ENCODE peak calls at places on chromosomes 2 and 18, in six cellular contexts. W, N, U, Y, P and Z are unnamed samples.

GRCh38 chr2:211045025-211045424 is 488.6 kb downstream of the CPS1 start:
- DNase-seq in W (no peak), N (no peak), U (no peak), Y (no peak), P (no peak), Z (no peak)

GRCh38 chr18:76588591-76589303 is 93.7 kb upstream of the ZNF516 start:
- DNase-seq in W (no peak), N (no peak), U (no peak), Y (no peak), P (no peak), Z (no peak)

GRCh38 chr2:118718921-118719320 is 128.5 kb downstream of the EN1 start:
- DNase-seq in W (no peak), N (no peak), U (no peak), Y (no peak), P (no peak), Z (no peak)

GRCh38 chr18:54558609-54559585 is 32.1 kb upstream of the DYNAP start:
- DNase-seq in W (no peak), N (no peak), U (no peak), Y (no peak), P (no peak), Z (no peak)

GRCh38 chr18:8730080-8730827 is 24.9 kb downstream of the MTCL1 start:
- DNase-seq in W (no peak), N (peak; percentile 59), U (peak; percentile 27), Y (peak; percentile 54), P (no peak), Z (peak; percentile 75)

GRCh38 chr2:182355815-182356214 is 71.0 kb downstream of the PDE1A start:
- DNase-seq in W (no peak), N (no peak), U (no peak), Y (no peak), P (no peak), Z (no peak)

GRCh38 chr2:20593072-20594034 is 57.5 kb downstream of the HS1BP3 start:
- DNase-seq in W (peak; percentile 82), N (peak; percentile 30), U (peak; percentile 91), Y (peak; percentile 90), P (no peak), Z (peak; percentile 76)

GRCh38 chr2:104769096-104769495 is 84.8 kb upstream of the POU3F3 start:
- DNase-seq in W (no peak), N (no peak), U (no peak), Y (no peak), P (no peak), Z (no peak)

GRCh38 chr2:26672112-26672817 is 20.3 kb upstream of the KCNK3 start:
- DNase-seq in W (peak; percentile 21), N (no peak), U (no peak), Y (no peak), P (no peak), Z (no peak)

GRCh38 chr2:206480161-206480560 is 36.8 kb downstream of the ADAM23 start:
- DNase-seq in W (no peak), N (no peak), U (no peak), Y (no peak), P (no peak), Z (no peak)

GRCh38 chr2:148602918-148603561 is 41.5 kb upstream of the EPC2 start:
- DNase-seq in W (no peak), N (no peak), U (no peak), Y (no peak), P (no peak), Z (no peak)

GRCh38 chr2:208358758-208359631 is 47.6 kb upstream of the PTH2R start:
- DNase-seq in W (no peak), N (no peak), U (no peak), Y (no peak), P (no peak), Z (no peak)

GRCh38 chr2:165011199-165011598 is 55.9 kb upstream of the SLC38A11 start:
- DNase-seq in W (no peak), N (no peak), U (no peak), Y (no peak), P (no peak), Z (no peak)

GRCh38 chr2:50143822-50144575 is 887.9 kb downstream of the NRXN1 start:
- DNase-seq in W (no peak), N (no peak), U (no peak), Y (no peak), P (peak; percentile 8), Z (peak; percentile 1)

GRCh38 chr2:132429941-132430573 is 13.5 kb downstream of the GPR39 start:
- DNase-seq in W (no peak), N (no peak), U (no peak), Y (no peak), P (no peak), Z (no peak)

GRCh38 chr2:149166958-149167810 is 128.7 kb downstream of the LYPD6B start:
- DNase-seq in W (no peak), N (no peak), U (no peak), Y (no peak), P (no peak), Z (no peak)

GRCh38 chr18:48949051-48949605 is 1.6 kb downstream of the SMAD7 start:
- DNase-seq in W (peak; percentile 80), N (peak; percentile 82), U (no peak), Y (no peak), P (no peak), Z (no peak)

GRCh38 chr2:241796610-241797138 is 12.3 kb upstream of the NEU4 start:
- DNase-seq in W (peak; percentile 65), N (peak; percentile 67), U (peak; percentile 5), Y (no peak), P (peak; percentile 11), Z (no peak)

GRCh38 chr2:68487773-68488355 is 20.5 kb downstream of the APLF start:
- DNase-seq in W (no peak), N (no peak), U (no peak), Y (no peak), P (no peak), Z (no peak)

GRCh38 chr2:9004338-9005204 is 1.1 kb upstream of the MBOAT2 start:
- DNase-seq in W (no peak), N (no peak), U (no peak), Y (no peak), P (no peak), Z (no peak)

GRCh38 chr2:148725569-148725968 is 81.0 kb downstream of the EPC2 start:
- DNase-seq in W (no peak), N (no peak), U (no peak), Y (no peak), P (no peak), Z (no peak)

GRCh38 chr18:48663931-48664847 is 125.4 kb downstream of the CTIF start:
- DNase-seq in W (peak; percentile 90), N (peak; percentile 75), U (peak; percentile 62), Y (peak; percentile 59), P (peak; percentile 73), Z (peak; percentile 40)

GRCh38 chr2:230757476-230757875 is 44.8 kb downstream of the CAB39 start:
- DNase-seq in W (no peak), N (no peak), U (no peak), Y (no peak), P (no peak), Z (no peak)

GRCh38 chr2:6986894-6987487 is 69.8 kb downstream of the RNF144A start:
- DNase-seq in W (peak; percentile 66), N (no peak), U (no peak), Y (no peak), P (no peak), Z (no peak)

GRCh38 chr2:144515694-144516416 is 4.1 kb downstream of the ZEB2 start:
- DNase-seq in W (peak; percentile 90), N (peak; percentile 25), U (peak; percentile 68), Y (peak; percentile 51), P (no peak), Z (no peak)

GRCh38 chr2:1967242-1968210 is 223.2 kb upstream of the PXDN start:
- DNase-seq in W (no peak), N (no peak), U (no peak), Y (no peak), P (no peak), Z (no peak)

DNA sequence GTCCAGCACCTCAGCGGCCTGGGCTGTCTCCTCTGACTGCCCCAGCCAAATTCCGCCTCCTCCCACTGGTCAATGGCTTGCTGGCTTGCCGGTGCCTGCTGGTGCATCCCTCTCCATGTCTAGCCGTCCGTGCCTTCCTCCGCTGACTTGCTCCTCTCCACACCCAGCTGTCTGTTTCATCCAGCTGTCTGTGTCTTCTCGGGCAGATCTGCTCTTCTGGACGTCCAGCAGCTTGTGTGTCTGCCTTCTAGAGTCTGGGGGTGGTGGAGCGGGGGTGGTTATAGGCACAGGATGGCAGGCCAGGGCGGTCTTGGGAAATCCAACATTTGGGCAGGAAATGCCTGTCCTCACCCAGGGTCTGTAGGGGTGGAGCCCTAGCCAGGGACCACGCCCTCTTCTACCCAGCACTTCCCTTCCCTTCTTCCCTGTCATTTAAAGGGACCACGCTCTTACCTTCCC is 369.2 kb downstream of the GALNT13 start:
- DNase-seq in W (peak; percentile 56), N (no peak), U (no peak), Y (no peak), P (no peak), Z (no peak)
- TF ChIP-seq POLR2A in W (no peak), N (no peak), U (no peak), Y (no peak), P (no peak), Z (no peak)

GRCh38 chr2:197182668-197183067 is 127.9 kb downstream of the ANKRD44 start:
- DNase-seq in W (no peak), N (no peak), U (no peak), Y (no peak), P (no peak), Z (no peak)

GRCh38 chr2:197183355-197183754 is 127.2 kb downstream of the ANKRD44 start:
- DNase-seq in W (no peak), N (no peak), U (no peak), Y (no peak), P (no peak), Z (no peak)

GRCh38 chr2:197185676-197186075 is 124.9 kb downstream of the ANKRD44 start:
- DNase-seq in W (no peak), N (no peak), U (no peak), Y (no peak), P (no peak), Z (no peak)

GRCh38 chr2:197181491-197181890 is 129.1 kb downstream of the ANKRD44 start:
- DNase-seq in W (no peak), N (no peak), U (no peak), Y (no peak), P (no peak), Z (no peak)

GRCh38 chr2:197184959-197185586 is 125.5 kb downstream of the ANKRD44 start:
- DNase-seq in W (peak; percentile 88), N (no peak), U (peak; percentile 59), Y (peak; percentile 63), P (no peak), Z (no peak)
- TF ChIP-seq POLR2A in W (no peak), N (no peak), U (no peak), Y (no peak), P (no peak), Z (no peak)

GRCh38 chr18:63951302-63951705 is 2.2 kb downstream of the HMSD start:
- DNase-seq in W (no peak), N (no peak), U (no peak), Y (no peak), P (no peak), Z (no peak)

GRCh38 chr18:63956755-63957154 is 7.7 kb downstream of the HMSD start:
- DNase-seq in W (no peak), N (no peak), U (no peak), Y (no peak), P (no peak), Z (no peak)

GRCh38 chr18:63949068-63949737 is at the start of gene HMSD:
- DNase-seq in W (peak; percentile 88), N (peak; percentile 69), U (no peak), Y (no peak), P (peak; percentile 46), Z (no peak)

GRCh38 chr18:63953811-63954210 is 4.7 kb downstream of the HMSD start:
- DNase-seq in W (no peak), N (no peak), U (no peak), Y (no peak), P (no peak), Z (no peak)
- TF ChIP-seq POLR2A in W (no peak), N (no peak), U (no peak), Y (no peak), P (no peak), Z (no peak)

GRCh38 chr2:199850718-199851498 is at the start of gene FTCDNL1:
- DNase-seq in W (peak; percentile 94), N (peak; percentile 81), U (peak; percentile 49), Y (peak; percentile 20), P (peak; percentile 51), Z (peak; percentile 66)
- TF ChIP-seq POLR2A in W (no peak), N (no peak), U (no peak), Y (no peak), P (no peak), Z (peak; percentile 61)